ENCODE peak calls at places on chromosomes 13 and 19, in four cellular contexts. E is right lobe of liver, W is mesothelial cell of epicardium, H is AG04449. Q is an unnamed sample.

GRCh38 chr13:41802684-41803554 is 158.0 kb downstream of the VWA8 start:
- DNase-seq in E (no peak), W (no peak), H (peak; percentile 19), Q (peak; percentile 64)

GRCh38 chr19:15479391-15480345 is at the start of gene PGLYRP2:
- DNase-seq in E (peak; percentile 90), W (no peak), H (no peak), Q (no peak)

GRCh38 chr19:16106121-16106520 is 5.6 kb upstream of the RAB8A start:
- DNase-seq in E (no peak), W (no peak), H (no peak), Q (no peak)

GRCh38 chr13:99050983-99051488 is 73.2 kb upstream of the DOCK9 start:
- DNase-seq in E (no peak), W (no peak), H (no peak), Q (no peak)

GRCh38 chr19:48745208-48745995 is 1.3 kb downstream of the IZUMO1 start:
- DNase-seq in E (no peak), W (no peak), H (no peak), Q (no peak)

GRCh38 chr13:98025480-98026025 is 72.1 kb downstream of the IPO5 start:
- DNase-seq in E (no peak), W (no peak), H (no peak), Q (no peak)

GRCh38 chr19:1264801-1265610 is 4.1 kb upstream of the CIRBP start:
- DNase-seq in E (no peak), W (no peak), H (no peak), Q (no peak)

GRCh38 chr19:55418185-55418584 is 10.6 kb upstream of the UBE2S start:
- DNase-seq in E (peak; percentile 61), W (peak; percentile 71), H (peak; percentile 63), Q (peak; percentile 58)

GRCh38 chr19:38319421-38320258 is at the start of gene KCNK6:
- DNase-seq in E (peak; percentile 67), W (peak; percentile 52), H (no peak), Q (no peak)

GRCh38 chr13:24218320-24218719 is 57.8 kb downstream of the SPATA13 start:
- DNase-seq in E (no peak), W (no peak), H (no peak), Q (no peak)

GRCh38 chr19:4057913-4058695 is 8.6 kb downstream of the ZBTB7A start:
- DNase-seq in E (peak; percentile 88), W (no peak), H (no peak), Q (peak; percentile 43)

GRCh38 chr19:29811125-29812079 is at the start of gene CCNE1:
- DNase-seq in E (peak; percentile 96), W (peak; percentile 94), H (no peak), Q (no peak)

GRCh38 chr19:13026478-13026999 is 31.3 kb downstream of the NFIX start:
- DNase-seq in E (peak; percentile 76), W (no peak), H (no peak), Q (no peak)

GRCh38 chr19:27824108-27824507 is 1388.8 kb downstream of the UQCRFS1 start:
- DNase-seq in E (no peak), W (no peak), H (no peak), Q (no peak)

GRCh38 chr19:49894879-49895565 is 1.7 kb downstream of the IL4I1 start:
- DNase-seq in E (no peak), W (no peak), H (no peak), Q (no peak)

GRCh38 chr19:40091205-40092129 is 724 bp upstream of the ZNF780A start:
- DNase-seq in E (no peak), W (no peak), H (no peak), Q (no peak)

GRCh38 chr19:6126335-6126974 is 9.0 kb upstream of the ACSBG2 start:
- DNase-seq in E (no peak), W (no peak), H (no peak), Q (no peak)

GRCh38 chr19:16073481-16073880 is 2.8 kb upstream of the TPM4 start:
- DNase-seq in E (no peak), W (no peak), H (no peak), Q (no peak)

GRCh38 chr19:8615813-8616596 is 5.5 kb upstream of the ADAMTS10 start:
- DNase-seq in E (peak; percentile 69), W (peak; percentile 74), H (no peak), Q (no peak)

GRCh38 chr13:96229356-96229755 is 139.4 kb downstream of the HS6ST3 start:
- DNase-seq in E (no peak), W (no peak), H (no peak), Q (no peak)

GRCh38 chr13:31334994-31335549 is 135.3 kb downstream of the B3GLCT start:
- DNase-seq in E (no peak), W (no peak), H (no peak), Q (no peak)

GRCh38 chr13:24502567-24503375 is 9.8 kb downstream of the PARP4 start:
- DNase-seq in E (no peak), W (no peak), H (no peak), Q (no peak)

GRCh38 chr19:18417250-18418033 is 1.8 kb upstream of the SSBP4 start:
- DNase-seq in E (peak; percentile 77), W (peak; percentile 82), H (no peak), Q (no peak)

GRCh38 chr13:100636441-100636840 is 38.2 kb downstream of the TMTC4 start:
- DNase-seq in E (no peak), W (no peak), H (no peak), Q (no peak)

GRCh38 chr19:19054315-19054938 is 9.4 kb upstream of the SLC25A42 start:
- DNase-seq in E (no peak), W (no peak), H (no peak), Q (no peak)

GRCh38 chr13:47413112-47413511 is 516.3 kb upstream of the HTR2A start:
- DNase-seq in E (no peak), W (no peak), H (peak; percentile 21), Q (no peak)

GRCh38 chr19:2495651-2496316 is 19.9 kb downstream of the GADD45B start:
- DNase-seq in E (no peak), W (no peak), H (no peak), Q (no peak)

GRCh38 chr13:99984134-99984462 is 2.5 kb downstream of the ZIC2 start:
- DNase-seq in E (no peak), W (no peak), H (no peak), Q (no peak)

GRCh38 chr13:50365683-50366391 is 350.6 kb downstream of the KCNRG start:
- DNase-seq in E (no peak), W (no peak), H (no peak), Q (no peak)